ENCODE peak calls at places on chromosomes 4 and X, in five cellular contexts. One of them, this sample, is unnamed.

GRCh38 chr4:11565213-11565612 is 136.5 kb upstream of the HS3ST1 start:
- DNase-seq in NCI-H1092 treated with DMSO at 0.1 percent for 48 hours: no peak
- DNase-seq in T-helper 17 cell: no peak
- DNase-seq in HCT116: no peak
- DNase-seq in ovary: no peak
- DNase-seq in this sample: no peak

GRCh38 chr4:111821342-111821741 is 323.9 kb upstream of the FAM241A start:
- DNase-seq in NCI-H1092 treated with DMSO at 0.1 percent for 48 hours: no peak
- DNase-seq in ovary: no peak
- DNase-seq in HCT116: no peak
- DNase-seq in T-helper 17 cell: no peak
- DNase-seq in this sample: no peak

GRCh38 chr4:66252291-66252690 is 582.0 kb upstream of the EPHA5 start:
- DNase-seq in ovary: no peak
- DNase-seq in HCT116: no peak
- DNase-seq in T-helper 17 cell: no peak
- DNase-seq in NCI-H1092 treated with DMSO at 0.1 percent for 48 hours: no peak
- DNase-seq in this sample: no peak

GRCh38 chr4:1400861-1401408 is 5.3 kb downstream of the NKX1-1 start:
- DNase-seq in HCT116: no peak
- DNase-seq in ovary: no peak
- DNase-seq in NCI-H1092 treated with DMSO at 0.1 percent for 48 hours: no peak
- DNase-seq in T-helper 17 cell: no peak
- DNase-seq in this sample: no peak

GRCh38 chrX:8084023-8084422 is 87.0 kb downstream of the VCX2 start:
- DNase-seq in T-helper 17 cell: no peak
- DNase-seq in HCT116: no peak
- DNase-seq in ovary: no peak
- DNase-seq in NCI-H1092 treated with DMSO at 0.1 percent for 48 hours: peak
- DNase-seq in this sample: no peak

GRCh38 chr4:47462799-47463234 is 685 bp downstream of the COMMD8 start:
- DNase-seq in NCI-H1092 treated with DMSO at 0.1 percent for 48 hours: no peak
- DNase-seq in HCT116: no peak
- DNase-seq in T-helper 17 cell: no peak
- DNase-seq in ovary: no peak
- DNase-seq in this sample: no peak

GRCh38 chrX:9765072-9765736 is 443 bp downstream of the GPR143 start:
- DNase-seq in T-helper 17 cell: no peak
- DNase-seq in NCI-H1092 treated with DMSO at 0.1 percent for 48 hours: no peak
- DNase-seq in HCT116: no peak
- DNase-seq in ovary: no peak
- DNase-seq in this sample: no peak

GRCh38 chr4:41620594-41621256 is 82.8 kb downstream of the LIMCH1 start:
- DNase-seq in T-helper 17 cell: no peak
- DNase-seq in NCI-H1092 treated with DMSO at 0.1 percent for 48 hours: no peak
- DNase-seq in ovary: no peak
- DNase-seq in HCT116: no peak
- DNase-seq in this sample: no peak

GRCh38 chrX:151984891-151985290 is 10.4 kb upstream of the GABRE start:
- DNase-seq in HCT116: no peak
- DNase-seq in T-helper 17 cell: no peak
- DNase-seq in ovary: no peak
- DNase-seq in NCI-H1092 treated with DMSO at 0.1 percent for 48 hours: no peak
- DNase-seq in this sample: no peak

GRCh38 chr4:10240691-10241090 is 124.1 kb upstream of the WDR1 start:
- DNase-seq in NCI-H1092 treated with DMSO at 0.1 percent for 48 hours: no peak
- DNase-seq in T-helper 17 cell: no peak
- DNase-seq in HCT116: no peak
- DNase-seq in ovary: no peak
- DNase-seq in this sample: no peak

GRCh38 chr4:151459380-151459779 is 50.4 kb downstream of the FHIP1A start:
- DNase-seq in NCI-H1092 treated with DMSO at 0.1 percent for 48 hours: no peak
- DNase-seq in T-helper 17 cell: no peak
- DNase-seq in ovary: no peak
- DNase-seq in HCT116: no peak
- DNase-seq in this sample: no peak

GRCh38 chrX:103437147-103437873 is 61.0 kb downstream of the BEX3 start:
- DNase-seq in ovary: no peak
- DNase-seq in HCT116: no peak
- DNase-seq in T-helper 17 cell: no peak
- DNase-seq in NCI-H1092 treated with DMSO at 0.1 percent for 48 hours: no peak
- DNase-seq in this sample: no peak

GRCh38 chr4:41120297-41121217 is 93.8 kb downstream of the APBB2 start:
- DNase-seq in T-helper 17 cell: no peak
- DNase-seq in ovary: peak
- DNase-seq in NCI-H1092 treated with DMSO at 0.1 percent for 48 hours: no peak
- DNase-seq in HCT116: no peak
- DNase-seq in this sample: no peak

GRCh38 chr4:120902925-120903324 is 19.6 kb downstream of the PRDM5 start:
- DNase-seq in HCT116: no peak
- DNase-seq in T-helper 17 cell: no peak
- DNase-seq in NCI-H1092 treated with DMSO at 0.1 percent for 48 hours: no peak
- DNase-seq in ovary: no peak
- DNase-seq in this sample: no peak

GRCh38 chr4:77437079-77437478 is 168.5 kb upstream of the CXCL13 start:
- DNase-seq in HCT116: no peak
- DNase-seq in NCI-H1092 treated with DMSO at 0.1 percent for 48 hours: no peak
- DNase-seq in T-helper 17 cell: no peak
- DNase-seq in ovary: no peak
- DNase-seq in this sample: no peak

GRCh38 chr4:16029886-16030285 is 53.9 kb downstream of the PROM1 start:
- DNase-seq in HCT116: no peak
- DNase-seq in T-helper 17 cell: no peak
- DNase-seq in ovary: no peak
- DNase-seq in NCI-H1092 treated with DMSO at 0.1 percent for 48 hours: no peak
- DNase-seq in this sample: no peak

GRCh38 chr4:54400802-54401201 is 171.7 kb downstream of the PDGFRA start:
- DNase-seq in T-helper 17 cell: no peak
- DNase-seq in ovary: no peak
- DNase-seq in HCT116: no peak
- DNase-seq in NCI-H1092 treated with DMSO at 0.1 percent for 48 hours: no peak
- DNase-seq in this sample: no peak

GRCh38 chr4:13921805-13922204 is 294.3 kb upstream of the BOD1L1 start:
- DNase-seq in T-helper 17 cell: no peak
- DNase-seq in HCT116: no peak
- DNase-seq in NCI-H1092 treated with DMSO at 0.1 percent for 48 hours: no peak
- DNase-seq in ovary: no peak
- DNase-seq in this sample: no peak

GRCh38 chr4:123559955-123560669 is 163.5 kb downstream of the SPRY1 start:
- DNase-seq in HCT116: no peak
- DNase-seq in NCI-H1092 treated with DMSO at 0.1 percent for 48 hours: no peak
- DNase-seq in T-helper 17 cell: no peak
- DNase-seq in ovary: no peak
- DNase-seq in this sample: no peak

GRCh38 chr4:164614999-164615398 is 138.9 kb upstream of the SMIM31 start:
- DNase-seq in T-helper 17 cell: no peak
- DNase-seq in ovary: no peak
- DNase-seq in HCT116: no peak
- DNase-seq in NCI-H1092 treated with DMSO at 0.1 percent for 48 hours: no peak
- DNase-seq in this sample: no peak

GRCh38 chr4:136713140-136713539 is 819.2 kb downstream of the PCDH18 start:
- DNase-seq in T-helper 17 cell: no peak
- DNase-seq in ovary: no peak
- DNase-seq in NCI-H1092 treated with DMSO at 0.1 percent for 48 hours: no peak
- DNase-seq in HCT116: no peak
- DNase-seq in this sample: no peak

GRCh38 chrX:39759526-39760224 is 338.1 kb downstream of the BCOR start:
- DNase-seq in ovary: peak
- DNase-seq in T-helper 17 cell: no peak
- DNase-seq in HCT116: no peak
- DNase-seq in NCI-H1092 treated with DMSO at 0.1 percent for 48 hours: peak
- DNase-seq in this sample: no peak

GRCh38 chr4:14790487-14790886 is 211.8 kb upstream of the CPEB2 start:
- DNase-seq in NCI-H1092 treated with DMSO at 0.1 percent for 48 hours: no peak
- DNase-seq in T-helper 17 cell: no peak
- DNase-seq in HCT116: no peak
- DNase-seq in ovary: no peak
- DNase-seq in this sample: no peak

GRCh38 chrX:153649178-153649914 is 2.3 kb downstream of the DUSP9 start:
- DNase-seq in NCI-H1092 treated with DMSO at 0.1 percent for 48 hours: peak
- DNase-seq in ovary: peak
- DNase-seq in HCT116: no peak
- DNase-seq in T-helper 17 cell: no peak
- DNase-seq in this sample: no peak

GRCh38 chr4:10731690-10732089 is 47.1 kb upstream of the CLNK start:
- DNase-seq in T-helper 17 cell: no peak
- DNase-seq in NCI-H1092 treated with DMSO at 0.1 percent for 48 hours: no peak
- DNase-seq in HCT116: no peak
- DNase-seq in ovary: no peak
- DNase-seq in this sample: no peak

This sample was measured in CD4-positive, alpha-beta memory T cell.